ENCODE peak calls at places on chromosome 21, in seven cellular contexts. M is stimulated activated CD8-positive, alpha-beta memory T cell treated with anti-CD3 and anti-CD28 coated beads, Interleukin-7, amount 100 ng/mL, for 1 hour; N is HCEC 1CT; X is hepatocyte; I is effector memory CD8-positive, alpha-beta T cell; G is LoVo; Q is DMS 273 treated with DMSO at 0.1 percent for 48 hours. H is an unnamed sample.

GRCh38 chr21:42093991-42094417 is 22.9 kb downstream of the UMODL1 start:
- DNase-seq in I (no peak), N (peak; percentile 85), Q (peak; percentile 68), M (no peak), G (no peak), X (peak; percentile 55), H (peak; percentile 98)

GRCh38 chr21:38959686-38960049 is 153.9 kb downstream of the ETS2 start:
- DNase-seq in X (peak; percentile 36), G (no peak), I (no peak), N (no peak), M (no peak), Q (no peak), H (no peak)

GRCh38 chr21:27569091-27569490 is 602.2 kb upstream of the ADAMTS5 start:
- DNase-seq in X (no peak), N (peak; percentile 64), G (no peak), M (no peak), I (no peak), Q (no peak), H (no peak)

GRCh38 chr21:36509966-36510742 is 30.2 kb upstream of the CLDN14 start:
- DNase-seq in M (no peak), I (no peak), X (peak; percentile 26), Q (no peak), G (no peak), N (no peak), H (no peak)

GRCh38 chr21:38358098-38358497 is 101.3 kb downstream of the KCNJ15 start:
- DNase-seq in I (no peak), N (no peak), M (no peak), Q (no peak), G (no peak), X (no peak), H (no peak)

GRCh38 chr21:46475296-46475695 is 16.6 kb downstream of the DIP2A start:
- DNase-seq in G (no peak), M (no peak), N (no peak), Q (no peak), X (no peak), I (no peak), H (no peak)

GRCh38 chr21:46545363-46545762 is 59.5 kb downstream of the S100B start:
- DNase-seq in G (no peak), X (no peak), Q (no peak), N (no peak), M (no peak), I (no peak), H (no peak)

GRCh38 chr21:43752758-43753438 is 23.2 kb downstream of the CSTB start:
- DNase-seq in M (no peak), I (no peak), G (no peak), X (no peak), N (no peak), Q (no peak), H (no peak)

GRCh38 chr21:45410151-45410864 is 5.3 kb downstream of the COL18A1 start:
- DNase-seq in I (no peak), G (no peak), M (no peak), Q (no peak), N (no peak), X (no peak), H (peak; percentile 46)

GRCh38 chr21:41364308-41364707 is 2.5 kb downstream of the MX2 start:
- DNase-seq in M (no peak), Q (no peak), G (no peak), X (no peak), N (no peak), I (no peak), H (no peak)

GRCh38 chr21:32389337-32390015 is 3.3 kb downstream of the URB1 start:
- DNase-seq in I (no peak), Q (no peak), G (no peak), N (peak; percentile 7), M (no peak), X (no peak), H (peak; percentile 81)

GRCh38 chr21:34644815-34645214 is 24.0 kb upstream of the CLIC6 start:
- DNase-seq in I (no peak), X (no peak), M (no peak), G (peak; percentile 16), Q (no peak), N (no peak), H (peak; percentile 16)

GRCh38 chr21:16195476-16195875 is 465.7 kb downstream of the USP25 start:
- DNase-seq in N (no peak), I (no peak), M (no peak), Q (no peak), X (no peak), G (no peak), H (peak; percentile 55)

GRCh38 chr21:16419188-16419874 is 689.5 kb downstream of the USP25 start:
- DNase-seq in G (no peak), X (peak; percentile 63), N (no peak), Q (peak; percentile 93), M (no peak), I (no peak), H (peak; percentile 96)

GRCh38 chr21:15309022-15309590 is 244.3 kb upstream of the NRIP1 start:
- DNase-seq in M (no peak), X (no peak), I (no peak), Q (no peak), G (no peak), N (no peak), H (no peak)

GRCh38 chr21:40014394-40014793 is 147.2 kb downstream of the PCP4 start:
- DNase-seq in G (no peak), N (no peak), I (no peak), M (no peak), Q (no peak), X (no peak), H (no peak)

H was measured in astrocyte of the hippocampus.